ENCODE peak calls at places on chromosomes 1 and 21, in four cellular contexts. One of them, this sample, is unnamed.
A peak's percentile ranks its signal among the peaks of the same experiment; 100 is the strongest.

GRCh38 chr1:87335175-87335992 is 6.7 kb downstream of the LMO4 start:
- DNase-seq in breast epithelium: peak; percentile 62
- DNase-seq in Panc1: no peak
- DNase-seq in neuronal stem cell: no peak
- DNase-seq in this sample: peak; percentile 47

GRCh38 chr1:208203127-208203847 is 40.9 kb downstream of the PLXNA2 start:
- DNase-seq in breast epithelium: peak; percentile 58
- DNase-seq in Panc1: no peak
- DNase-seq in neuronal stem cell: no peak
- DNase-seq in this sample: peak; percentile 27

GRCh38 chr1:203871114-203871875 is 9.9 kb downstream of the SNRPE start:
- DNase-seq in breast epithelium: no peak
- DNase-seq in Panc1: no peak
- DNase-seq in neuronal stem cell: peak; percentile 64
- DNase-seq in this sample: peak; percentile 32

GRCh38 chr1:22536506-22536905 is 26.8 kb upstream of the EPHA8 start:
- DNase-seq in breast epithelium: no peak
- DNase-seq in Panc1: no peak
- DNase-seq in neuronal stem cell: no peak
- DNase-seq in this sample: no peak

GRCh38 chr1:154847891-154848290 is 22.2 kb downstream of the KCNN3 start:
- DNase-seq in breast epithelium: no peak
- DNase-seq in Panc1: no peak
- DNase-seq in neuronal stem cell: no peak
- DNase-seq in this sample: peak; percentile 57

GRCh38 chr1:43965316-43965715 is 4.5 kb upstream of the DPH2 start:
- DNase-seq in breast epithelium: no peak
- DNase-seq in Panc1: no peak
- DNase-seq in neuronal stem cell: no peak
- DNase-seq in this sample: no peak

GRCh38 chr21:44024895-44025353 is 12.8 kb downstream of the TRAPPC10 start:
- DNase-seq in breast epithelium: no peak
- DNase-seq in Panc1: no peak
- DNase-seq in neuronal stem cell: no peak
- DNase-seq in this sample: peak; percentile 51

GRCh38 chr1:38028105-38028591 is 15.6 kb downstream of the UTP11 start:
- DNase-seq in breast epithelium: no peak
- DNase-seq in Panc1: no peak
- DNase-seq in neuronal stem cell: no peak
- DNase-seq in this sample: no peak

GRCh38 chr1:6101826-6102225 is 56.1 kb downstream of the KCNAB2 start:
- DNase-seq in breast epithelium: no peak
- DNase-seq in Panc1: no peak
- DNase-seq in neuronal stem cell: no peak
- DNase-seq in this sample: no peak

GRCh38 chr1:25148673-25149300 is 83.5 kb downstream of the SYF2 start:
- DNase-seq in breast epithelium: no peak
- DNase-seq in Panc1: peak; percentile 7
- DNase-seq in neuronal stem cell: no peak
- DNase-seq in this sample: no peak

GRCh38 chr1:53620620-53620957 is 118.4 kb downstream of the GLIS1 start:
- DNase-seq in breast epithelium: no peak
- DNase-seq in Panc1: no peak
- DNase-seq in neuronal stem cell: no peak
- DNase-seq in this sample: no peak

GRCh38 chr1:8727809-8728213 is 89.6 kb downstream of the RERE start:
- DNase-seq in breast epithelium: no peak
- DNase-seq in Panc1: no peak
- DNase-seq in neuronal stem cell: no peak
- DNase-seq in this sample: peak; percentile 23

GRCh38 chr1:151277249-151277648 is 4.8 kb upstream of the ZNF687 start:
- DNase-seq in breast epithelium: no peak
- DNase-seq in Panc1: no peak
- DNase-seq in neuronal stem cell: no peak
- DNase-seq in this sample: no peak

GRCh38 chr1:33239487-33239886 is 16.8 kb upstream of the ZNF362 start:
- DNase-seq in breast epithelium: no peak
- DNase-seq in Panc1: no peak
- DNase-seq in neuronal stem cell: no peak
- DNase-seq in this sample: no peak

GRCh38 chr1:99640672-99641071 is 5.2 kb upstream of the PALMD start:
- DNase-seq in breast epithelium: no peak
- DNase-seq in Panc1: no peak
- DNase-seq in neuronal stem cell: no peak
- DNase-seq in this sample: no peak

GRCh38 chr1:185998391-185998790 is 264.2 kb downstream of the HMCN1 start:
- DNase-seq in breast epithelium: no peak
- DNase-seq in Panc1: no peak
- DNase-seq in neuronal stem cell: no peak
- DNase-seq in this sample: no peak

DNA sequence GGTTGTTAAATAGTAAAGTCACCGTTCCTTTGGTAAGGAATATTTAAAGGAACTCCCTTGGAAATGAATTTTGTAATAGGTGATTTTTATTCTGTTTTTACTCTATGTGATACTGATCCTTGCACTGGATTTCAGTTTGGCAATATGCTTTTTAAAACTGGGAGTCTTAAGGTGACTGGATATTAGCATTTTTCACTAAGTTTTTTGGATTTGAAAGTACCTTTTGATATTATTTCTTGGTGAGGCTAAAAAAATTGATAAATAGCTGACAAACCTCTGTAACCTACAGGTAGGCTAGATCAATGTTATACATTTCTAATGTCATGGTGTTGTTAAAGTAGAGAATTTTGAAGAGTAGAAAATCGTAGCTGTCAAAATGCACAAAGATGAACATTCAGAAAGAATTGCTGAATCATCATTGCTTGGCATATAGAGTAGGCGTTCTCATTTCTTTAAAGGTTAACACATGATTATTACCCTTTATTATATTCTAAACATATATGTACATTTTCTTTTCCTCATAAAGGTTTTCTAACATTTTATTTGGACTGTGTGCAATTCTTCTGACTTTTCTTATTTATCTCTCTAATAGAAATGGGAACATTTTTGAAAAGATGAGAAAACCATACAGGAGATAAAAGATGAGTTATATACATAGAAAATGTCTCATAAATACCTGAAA is 1.5 kb upstream of the DNAJB4 start:
- DNase-seq in breast epithelium: no peak
- DNase-seq in Panc1: no peak
- DNase-seq in neuronal stem cell: no peak
- DNase-seq in this sample: no peak
- H3K27ac ChIP-seq in breast epithelium: no peak overlapping the region
- H3K27ac ChIP-seq in Panc1: peak overlapping the region; percentile 66
- H3K27ac ChIP-seq in neuronal stem cell: no peak overlapping the region
- H3K27ac ChIP-seq in this sample: peak overlapping the region; percentile 98

GRCh38 chr1:221712776-221713431 is 29.0 kb downstream of the DUSP10 start:
- DNase-seq in breast epithelium: no peak
- DNase-seq in Panc1: no peak
- DNase-seq in neuronal stem cell: no peak
- DNase-seq in this sample: no peak

GRCh38 chr1:221712198-221712684 is 29.6 kb downstream of the DUSP10 start:
- DNase-seq in breast epithelium: no peak
- DNase-seq in Panc1: no peak
- DNase-seq in neuronal stem cell: no peak
- DNase-seq in this sample: no peak

GRCh38 chr1:221711156-221711577 is 30.7 kb downstream of the DUSP10 start:
- DNase-seq in breast epithelium: no peak
- DNase-seq in Panc1: no peak
- DNase-seq in neuronal stem cell: no peak
- DNase-seq in this sample: no peak

GRCh38 chr1:221709854-221710253 is 32.0 kb downstream of the DUSP10 start:
- DNase-seq in breast epithelium: no peak
- DNase-seq in Panc1: no peak
- DNase-seq in neuronal stem cell: no peak
- DNase-seq in this sample: no peak

GRCh38 chr1:221711642-221712041 is 30.2 kb downstream of the DUSP10 start:
- DNase-seq in breast epithelium: no peak
- DNase-seq in Panc1: no peak
- DNase-seq in neuronal stem cell: no peak
- DNase-seq in this sample: no peak
- H3K27ac ChIP-seq in breast epithelium: peak overlapping the region; percentile 4
- H3K27ac ChIP-seq in Panc1: no peak overlapping the region
- H3K27ac ChIP-seq in neuronal stem cell: no peak overlapping the region
- H3K27ac ChIP-seq in this sample: peak overlapping the region; percentile 77

DNA sequence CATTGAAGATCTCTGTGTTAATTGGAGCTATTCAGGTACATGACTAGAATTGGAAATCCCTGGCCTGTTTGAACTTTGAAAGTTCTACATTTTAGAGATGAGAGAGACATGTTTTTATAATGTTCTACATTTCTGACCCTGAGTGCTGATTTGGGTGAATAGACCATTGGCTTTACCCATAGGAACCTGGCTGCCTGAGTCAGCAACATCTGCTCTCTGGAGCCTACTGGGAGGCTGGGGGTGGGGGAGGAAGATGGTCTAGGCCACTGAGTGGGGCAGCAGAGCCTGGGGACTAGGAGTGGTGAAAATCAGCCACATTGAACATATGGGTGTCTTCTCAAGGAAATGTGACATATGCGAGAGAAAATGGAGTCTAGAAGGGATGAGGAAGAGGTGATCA is 1.4 kb upstream of the VANGL1 start:
- DNase-seq in breast epithelium: no peak
- DNase-seq in Panc1: no peak
- DNase-seq in neuronal stem cell: no peak
- DNase-seq in this sample: no peak
- H3K27ac ChIP-seq in breast epithelium: no peak overlapping the region
- H3K27ac ChIP-seq in Panc1: no peak overlapping the region
- H3K27ac ChIP-seq in neuronal stem cell: no peak overlapping the region
- H3K27ac ChIP-seq in this sample: no peak overlapping the region

DNA sequence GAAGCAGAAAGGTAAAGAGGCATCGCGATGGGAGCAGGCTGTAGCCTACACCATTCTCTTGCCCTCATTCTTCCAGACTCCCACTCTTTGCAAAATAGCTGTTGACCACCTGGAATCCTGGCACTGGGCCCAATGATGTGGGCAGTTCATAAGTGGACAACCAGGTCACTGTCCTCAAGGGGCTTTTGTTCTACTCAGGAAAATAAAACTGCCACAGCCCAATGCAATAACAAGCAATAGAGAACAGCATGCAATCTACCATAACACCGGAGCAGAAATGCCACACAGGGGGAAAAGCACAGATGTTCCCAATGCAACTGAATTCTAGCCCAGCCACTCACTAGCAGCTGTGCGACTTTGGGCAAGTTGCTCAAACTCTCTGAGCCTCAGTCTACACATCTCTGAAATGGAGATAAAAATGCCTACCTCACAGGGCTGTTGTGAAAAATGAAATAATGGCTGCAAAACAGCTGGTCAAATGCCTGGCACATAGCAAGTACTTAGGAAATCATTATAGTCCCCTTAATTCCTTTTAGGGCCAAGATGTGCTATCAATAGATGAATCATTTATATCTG is 56.7 kb downstream of the NENF start:
- DNase-seq in breast epithelium: no peak
- DNase-seq in Panc1: no peak
- DNase-seq in neuronal stem cell: no peak
- DNase-seq in this sample: no peak
- H3K27ac ChIP-seq in breast epithelium: peak overlapping the region; percentile 77
- H3K27ac ChIP-seq in Panc1: peak overlapping the region; percentile 35
- H3K27ac ChIP-seq in neuronal stem cell: no peak overlapping the region
- H3K27ac ChIP-seq in this sample: peak overlapping the region; percentile 76

GRCh38 chr1:2269922-2270259 is 41.8 kb downstream of the SKI start:
- DNase-seq in breast epithelium: no peak
- DNase-seq in Panc1: no peak
- DNase-seq in neuronal stem cell: no peak
- DNase-seq in this sample: no peak
- H3K27ac ChIP-seq in breast epithelium: peak overlapping the region; percentile 77
- H3K27ac ChIP-seq in Panc1: no peak overlapping the region
- H3K27ac ChIP-seq in neuronal stem cell: peak overlapping the region; percentile 68
- H3K27ac ChIP-seq in this sample: no peak overlapping the region

This sample was measured in caudate nucleus.